ENCODE peak calls at places on chromosomes 7 and 10, in seven cellular contexts. G is suprapubic skin, C is fibroblast of the conjunctiva, I is HuH-7, E is DMS153, J is amniotic stem cell, Z is posterior vena cava. B is an unnamed sample.

GRCh38 chr10:122494833-122495232 is 33.5 kb downstream of the HTRA1 start:
- DNase-seq in G (peak; percentile 83), C (peak; percentile 84), I (no peak), E (no peak), J (peak; percentile 91), Z (peak; percentile 95), B (peak; percentile 69)

GRCh38 chr10:91541481-91541880 is 91.4 kb downstream of the PPP1R3C start:
- DNase-seq in G (no peak), C (no peak), I (no peak), E (no peak), J (no peak), Z (no peak), B (no peak)

GRCh38 chr7:24573008-24573553 is at the start of gene PALS2:
- DNase-seq in G (peak; percentile 74), C (peak; percentile 47), I (peak; percentile 81), E (peak; percentile 58), J (no peak), Z (peak; percentile 91), B (peak; percentile 80)

GRCh38 chr7:2049111-2049781 is 183.5 kb downstream of the MAD1L1 start:
- DNase-seq in G (no peak), C (no peak), I (no peak), E (no peak), J (no peak), Z (peak; percentile 76), B (no peak)

GRCh38 chr7:2812831-2813230 is 31.3 kb downstream of the GNA12 start:
- DNase-seq in G (no peak), C (no peak), I (no peak), E (no peak), J (no peak), Z (no peak), B (no peak)

GRCh38 chr10:86820509-86820908 is 64.1 kb downstream of the BMPR1A start:
- DNase-seq in G (no peak), C (no peak), I (no peak), E (no peak), J (no peak), Z (no peak), B (no peak)

GRCh38 chr7:83148776-83149175 is 13.9 kb downstream of the PCLO start:
- DNase-seq in G (no peak), C (no peak), I (no peak), E (no peak), J (no peak), Z (no peak), B (peak; percentile 39)

GRCh38 chr7:137592232-137592896 is 248.8 kb upstream of the PTN start:
- DNase-seq in G (no peak), C (peak; percentile 69), I (peak; percentile 62), E (peak; percentile 19), J (peak; percentile 78), Z (no peak), B (peak; percentile 74)

GRCh38 chr10:15703167-15703880 is 16.4 kb downstream of the ITGA8 start:
- DNase-seq in G (no peak), C (peak; percentile 43), I (no peak), E (no peak), J (no peak), Z (no peak), B (no peak)

GRCh38 chr10:120328647-120329046 is 128.4 kb upstream of the PLPP4 start:
- DNase-seq in G (no peak), C (no peak), I (no peak), E (no peak), J (no peak), Z (no peak), B (no peak)

GRCh38 chr10:14705548-14706234 is 69.0 kb downstream of the FAM107B start:
- DNase-seq in G (no peak), C (no peak), I (no peak), E (no peak), J (no peak), Z (no peak), B (no peak)

GRCh38 chr10:44125879-44126675 is 258.8 kb downstream of the CXCL12 start:
- DNase-seq in G (no peak), C (peak; percentile 73), I (no peak), E (no peak), J (no peak), Z (no peak), B (no peak)

GRCh38 chr10:131660427-131660826 is 240.4 kb upstream of the PPP2R2D start:
- DNase-seq in G (peak; percentile 24), C (no peak), I (no peak), E (no peak), J (no peak), Z (no peak), B (no peak)

GRCh38 chr10:44393051-44393630 is 8.2 kb upstream of the CXCL12 start:
- DNase-seq in G (no peak), C (no peak), I (no peak), E (no peak), J (no peak), Z (no peak), B (peak; percentile 11)